ENCODE peak calls at places on chromosomes 7 and 10, in four cellular contexts. Y is stromal cell of bone marrow, H is GM18507, S is foreskin melanocyte. N is an unnamed sample.
A peak's percentile ranks its signal among the peaks of the same experiment; 100 is the strongest.

GRCh38 chr10:122328676-122329075 is 45.8 kb upstream of the PLEKHA1 start:
- DNase-seq in H (no peak), Y (no peak), S (no peak), N (no peak)

GRCh38 chr10:113020838-113021237 is 70.8 kb downstream of the TCF7L2 start:
- DNase-seq in H (no peak), S (no peak), Y (no peak), N (no peak)

GRCh38 chr7:12031186-12031585 is 179.9 kb upstream of the TMEM106B start:
- DNase-seq in Y (no peak), H (no peak), S (no peak), N (no peak)

GRCh38 chr10:15461353-15462108 is 90.4 kb upstream of the FAM171A1 start:
- DNase-seq in S (peak; percentile 13), Y (peak; percentile 66), H (no peak), N (no peak)

GRCh38 chr7:46583606-46584005 is 662.5 kb upstream of the IGFBP3 start:
- DNase-seq in H (no peak), Y (peak; percentile 90), S (no peak), N (no peak)

GRCh38 chr7:129790136-129790535 is 162.6 kb downstream of the UBE2H start:
- DNase-seq in Y (no peak), H (no peak), S (no peak), N (no peak)

GRCh38 chr10:94407668-94408067 is 5.3 kb downstream of the TBC1D12 start:
- DNase-seq in S (no peak), H (no peak), Y (no peak), N (no peak)

GRCh38 chr10:25288181-25288580 is 113.4 kb downstream of the GPR158 start:
- DNase-seq in S (peak; percentile 0), Y (no peak), H (no peak), N (no peak)

GRCh38 chr10:126387931-126388911 is at the start of gene ADAM12:
- DNase-seq in Y (peak; percentile 70), S (peak; percentile 56), H (no peak), N (peak; percentile 21)

GRCh38 chr10:47047577-47048532 is 136.6 kb downstream of the PTPN20 start:
- DNase-seq in S (peak; percentile 30), Y (no peak), H (peak; percentile 39), N (peak; percentile 32)

GRCh38 chr7:18040196-18040595 is 12.6 kb upstream of the PRPS1L1 start:
- DNase-seq in H (no peak), S (peak; percentile 89), Y (peak; percentile 24), N (no peak)

GRCh38 chr10:22259280-22259679 is 41.5 kb upstream of the EBLN1 start:
- DNase-seq in Y (no peak), S (no peak), H (no peak), N (no peak)

GRCh38 chr10:20622522-20623270 is 274.4 kb downstream of the NEBL start:
- DNase-seq in H (no peak), S (peak; percentile 75), Y (peak; percentile 40), N (no peak)

GRCh38 chr7:83469491-83469890 is 179.4 kb downstream of the SEMA3E start:
- DNase-seq in S (no peak), H (no peak), Y (no peak), N (no peak)

GRCh38 chr7:2967705-2968104 is 76.0 kb downstream of the CARD11 start:
- DNase-seq in Y (no peak), S (no peak), H (no peak), N (no peak)